ENCODE peak calls at places on chromosome 14, in eight cellular contexts. B, T, H, I, S, M, U and X are unnamed samples.

GRCh38 chr14:50089213-50089612 is 27.2 kb downstream of the VCPKMT start:
- DNase-seq in H (no peak), I (no peak), T (no peak), U (no peak), S (no peak), M (no peak), B (no peak), X (no peak)

GRCh38 chr14:104680056-104680805 is 9.2 kb upstream of the INF2 start:
- DNase-seq in S (no peak), H (peak; percentile 18), M (no peak), T (peak; percentile 68), B (no peak), I (peak; percentile 77), U (no peak), X (no peak)

GRCh38 chr14:105197274-105197673 is 16.2 kb upstream of the NUDT14 start:
- DNase-seq in M (no peak), H (peak; percentile 82), B (no peak), S (no peak), T (no peak), I (no peak), U (no peak), X (no peak)

GRCh38 chr14:104134061-104134965 is 4.1 kb upstream of the KIF26A start:
- DNase-seq in M (no peak), S (no peak), T (peak; percentile 16), B (no peak), U (no peak), H (peak; percentile 5), I (no peak), X (no peak)

GRCh38 chr14:95998656-95999055 is 40.5 kb upstream of the C14orf132 start:
- DNase-seq in T (no peak), I (no peak), H (no peak), B (peak; percentile 16), S (no peak), M (no peak), U (no peak), X (no peak)

GRCh38 chr14:68544150-68544892 is 248.5 kb downstream of the ZFP36L1 start:
- DNase-seq in B (no peak), S (no peak), T (no peak), I (peak; percentile 72), H (peak; percentile 80), M (no peak), U (no peak), X (peak; percentile 66)

GRCh38 chr14:23182372-23183014 is 967 bp downstream of the SLC7A8 start:
- DNase-seq in S (peak; percentile 66), I (peak; percentile 76), T (peak; percentile 41), M (no peak), H (peak; percentile 23), U (peak; percentile 63), B (peak; percentile 12), X (peak; percentile 86)

GRCh38 chr14:69023035-69023434 is 43.9 kb upstream of the ACTN1 start:
- DNase-seq in M (no peak), I (no peak), U (no peak), T (no peak), S (no peak), H (no peak), B (no peak), X (no peak)

GRCh38 chr14:101780887-101781239 is 19.4 kb downstream of the PPP2R5C start:
- DNase-seq in H (no peak), S (no peak), B (no peak), T (peak; percentile 13), I (no peak), M (no peak), U (no peak), X (no peak)

GRCh38 chr14:95468416-95469133 is 47.9 kb downstream of the SYNE3 start:
- DNase-seq in I (peak; percentile 48), M (no peak), S (no peak), H (no peak), T (no peak), U (no peak), B (no peak), X (no peak)

GRCh38 chr14:101482066-101482465 is 79.2 kb upstream of the DIO3 start:
- DNase-seq in I (no peak), M (no peak), H (no peak), T (no peak), S (no peak), B (no peak), U (no peak), X (no peak)

GRCh38 chr14:76929927-76930326 is 98.6 kb downstream of the IRF2BPL start:
- DNase-seq in B (no peak), H (no peak), I (no peak), U (peak; percentile 66), M (no peak), S (no peak), T (no peak), X (no peak)

GRCh38 chr14:32252030-32252670 is 49.1 kb upstream of the RNU6-8 start:
- DNase-seq in I (peak; percentile 43), M (peak; percentile 18), H (peak; percentile 56), T (no peak), S (no peak), U (peak; percentile 49), B (peak; percentile 62), X (peak; percentile 69)

GRCh38 chr14:73458219-73458976 is at the start of gene NUMB:
- DNase-seq in T (peak; percentile 97), B (peak; percentile 100), H (peak; percentile 99), S (peak; percentile 98), M (peak; percentile 96), I (peak; percentile 98), U (peak; percentile 98), X (peak; percentile 99)
- TF ChIP-seq POLR2A in T (peak; percentile 88), B (peak; percentile 85), H (peak; percentile 50), S (peak; percentile 73), M (peak; percentile 32), I (no peak), U (peak; percentile 77), X (peak; percentile 88)

GRCh38 chr14:56100556-56100955 is 17.7 kb upstream of the PELI2 start:
- DNase-seq in M (no peak), U (no peak), T (no peak), B (no peak), H (no peak), I (no peak), S (no peak), X (no peak)

GRCh38 chr14:56094063-56094462 is 24.1 kb upstream of the PELI2 start:
- DNase-seq in B (no peak), T (no peak), S (no peak), I (no peak), H (no peak), M (no peak), U (no peak), X (no peak)

GRCh38 chr14:56099081-56099797 is 19.0 kb upstream of the PELI2 start:
- DNase-seq in S (no peak), T (no peak), M (no peak), B (no peak), U (no peak), H (no peak), I (no peak), X (no peak)

GRCh38 chr14:56102901-56103409 is 15.3 kb upstream of the PELI2 start:
- DNase-seq in U (no peak), S (no peak), H (no peak), B (no peak), M (no peak), I (no peak), T (no peak), X (no peak)

GRCh38 chr14:56098021-56098420 is 20.2 kb upstream of the PELI2 start:
- DNase-seq in S (no peak), U (no peak), I (no peak), T (no peak), H (no peak), M (no peak), B (no peak), X (no peak)
- H3K36me3 ChIP-seq in S (no peaks in the 10 kb centered on the region), U (no peaks in the 10 kb centered on the region), I (no peaks in the 10 kb centered on the region), T (no peaks in the 10 kb centered on the region), H (no peaks in the 10 kb centered on the region), M (no peaks in the 10 kb centered on the region), B (no peaks in the 10 kb centered on the region), X (no peaks in the 10 kb centered on the region)

DNA sequence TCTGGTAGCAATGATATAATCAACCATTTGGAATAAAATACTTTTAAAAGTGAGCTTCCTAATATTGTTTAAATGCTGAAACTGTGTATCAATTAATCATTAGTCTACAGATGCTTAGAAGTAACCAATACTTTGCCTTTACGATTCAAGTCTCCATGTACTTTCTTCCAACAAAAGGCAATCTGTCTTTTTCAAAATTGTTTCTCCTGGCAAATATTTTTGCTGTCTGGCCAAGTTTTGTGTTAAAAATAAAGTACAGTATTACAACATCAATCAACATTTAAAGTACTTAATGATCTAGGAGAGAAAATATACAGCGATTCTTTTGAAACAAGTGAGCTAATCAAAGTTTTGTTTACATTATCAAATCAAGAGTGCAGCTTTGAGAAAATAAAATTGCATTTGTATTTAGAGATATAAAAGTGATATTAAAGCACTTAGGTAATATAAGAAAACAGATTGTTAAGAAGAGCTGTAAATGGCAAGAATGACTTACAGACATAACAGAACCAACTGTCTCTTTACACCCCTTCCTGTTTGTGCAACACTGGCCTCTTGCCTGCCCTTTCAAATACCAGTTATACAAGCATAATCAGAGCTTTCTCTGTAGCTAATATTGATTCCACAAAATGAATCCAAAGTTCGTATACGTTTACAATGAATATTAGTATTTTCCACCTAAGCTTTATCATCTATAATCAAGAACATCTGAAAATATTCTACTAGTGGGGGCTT is 38.2 kb upstream of the FBLN5 start:
- DNase-seq in H (no peak), B (no peak), M (no peak), U (no peak), T (no peak), I (no peak), S (no peak), X (no peak)
- TF ChIP-seq POLR2A in H (no peak), B (no peak), M (no peak), U (no peak), T (no peak), I (no peak), S (no peak), X (no peak)

GRCh38 chr14:90005939-90006530 is 50.3 kb downstream of the TDP1 start:
- DNase-seq in H (no peak), S (no peak), T (no peak), B (no peak), M (no peak), I (no peak), U (no peak), X (no peak)
- H3K36me3 ChIP-seq in H (peaks cover 14% of the 10 kb centered on the region), S (no peaks in the 10 kb centered on the region), T (no peaks in the 10 kb centered on the region), B (peaks cover 2% of the 10 kb centered on the region), M (no peaks in the 10 kb centered on the region), I (peaks cover 59% of the 10 kb centered on the region), U (no peaks in the 10 kb centered on the region), X (no peaks in the 10 kb centered on the region)

GRCh38 chr14:61564623-61565091 is 130.7 kb upstream of the HIF1A start:
- DNase-seq in H (no peak), I (no peak), U (no peak), T (no peak), S (no peak), B (peak; percentile 76), M (no peak), X (no peak)
- TF ChIP-seq POLR2A in H (no peak), I (no peak), U (no peak), T (no peak), S (no peak), B (no peak), M (no peak), X (no peak)

GRCh38 chr14:65044596-65044959 is 57.7 kb downstream of the MAX start:
- DNase-seq in S (no peak), U (no peak), T (peak; percentile 45), I (no peak), B (no peak), H (no peak), M (no peak), X (no peak)
- H3K36me3 ChIP-seq in S (no peaks in the 10 kb centered on the region), U (no peaks in the 10 kb centered on the region), T (no peaks in the 10 kb centered on the region), I (peaks cover 50% of the 10 kb centered on the region), B (peaks cover 18% of the 10 kb centered on the region), H (peaks cover 52% of the 10 kb centered on the region), M (no peaks in the 10 kb centered on the region), X (no peaks in the 10 kb centered on the region)